ENCODE peak calls at places on chromosomes 3 and 15, in eight cellular contexts. I is memory B cell; S is Kasumi-1; Y is stimulated activated CD4-positive, alpha-beta T cell treated with anti-CD3 and anti-CD28 coated beads, Interleukin-12 subunit alpha, Interleukin-12 subunit beta, amount 100 ng/mL, for 48 hours; E is activated CD4-positive, alpha-beta T cell treated with anti-CD3 and anti-CD28 coated beads, Interleukin-2, amount 50 U/mL, for 4 hours; J is astrocyte of the spinal cord; K is GM04503; P is nephron progenitor cell. A is an unnamed sample.

GRCh38 chr3:194617827-194618226 is 15.4 kb downstream of the TMEM44 start:
- DNase-seq in I (no peak), S (no peak), Y (no peak), E (no peak), J (peak), K (no peak), P (no peak), A (no peak)

GRCh38 chr3:171833775-171834460 is 9.2 kb upstream of the TMEM212 start:
- DNase-seq in I (no peak), S (peak), Y (no peak), E (no peak), J (peak), K (no peak), P (no peak), A (peak)

GRCh38 chr15:100690786-100691160 is 88.4 kb downstream of the ASB7 start:
- DNase-seq in I (no peak), S (no peak), Y (no peak), E (no peak), J (no peak), K (no peak), P (no peak), A (no peak)

GRCh38 chr15:40343512-40343911 is 2.8 kb upstream of the CCDC9B start:
- DNase-seq in I (no peak), S (peak), Y (no peak), E (no peak), J (peak), K (peak), P (no peak), A (no peak)

GRCh38 chr15:38197553-38197952 is 55.1 kb upstream of the SPRED1 start:
- DNase-seq in I (no peak), S (no peak), Y (no peak), E (no peak), J (no peak), K (no peak), P (no peak), A (no peak)

GRCh38 chr3:129356756-129357425 is 71.5 kb downstream of the EFCAB12 start:
- DNase-seq in I (no peak), S (no peak), Y (no peak), E (no peak), J (no peak), K (no peak), P (no peak), A (no peak)

GRCh38 chr3:133882986-133883586 is 12.6 kb downstream of the RAB6B start:
- DNase-seq in I (no peak), S (no peak), Y (no peak), E (no peak), J (no peak), K (no peak), P (no peak), A (no peak)

GRCh38 chr15:45200001-45200798 is 12.4 kb upstream of the SHF start:
- DNase-seq in I (peak), S (peak), Y (peak), E (peak), J (peak), K (peak), P (peak), A (peak)

GRCh38 chr3:13015286-13016082 is 57.7 kb downstream of the IQSEC1 start:
- DNase-seq in I (peak), S (no peak), Y (peak), E (peak), J (no peak), K (no peak), P (no peak), A (no peak)

GRCh38 chr3:126952983-126953660 is 29.8 kb upstream of the PLXNA1 start:
- DNase-seq in I (no peak), S (no peak), Y (no peak), E (no peak), J (no peak), K (no peak), P (no peak), A (no peak)

GRCh38 chr3:58518304-58518789 is 18.6 kb downstream of the ACOX2 start:
- DNase-seq in I (no peak), S (no peak), Y (no peak), E (no peak), J (no peak), K (no peak), P (no peak), A (no peak)

GRCh38 chr3:138068579-138069174 is 46.7 kb downstream of the DZIP1L start:
- DNase-seq in I (peak), S (peak), Y (peak), E (peak), J (peak), K (no peak), P (peak), A (peak)

GRCh38 chr3:81592101-81592500 is 169.3 kb downstream of the GBE1 start:
- DNase-seq in I (no peak), S (no peak), Y (no peak), E (no peak), J (peak), K (no peak), P (no peak), A (no peak)

GRCh38 chr3:152219769-152220255 is 48.9 kb upstream of the MBNL1 start:
- DNase-seq in I (no peak), S (no peak), Y (no peak), E (no peak), J (no peak), K (no peak), P (no peak), A (no peak)

GRCh38 chr15:89899303-89899946 is 5.6 kb upstream of the AP3S2 start:
- DNase-seq in I (no peak), S (no peak), Y (no peak), E (no peak), J (no peak), K (no peak), P (no peak), A (no peak)

GRCh38 chr3:50392101-50392715 is 32.9 kb upstream of the TMEM115 start:
- DNase-seq in I (no peak), S (no peak), Y (no peak), E (no peak), J (no peak), K (no peak), P (no peak), A (no peak)

GRCh38 chr3:45553469-45553974 is 41.0 kb upstream of the LIMD1 start:
- DNase-seq in I (no peak), S (peak), Y (no peak), E (no peak), J (peak), K (no peak), P (no peak), A (peak)

GRCh38 chr3:171328419-171329082 is 131.7 kb downstream of the TNIK start:
- DNase-seq in I (no peak), S (peak), Y (peak), E (peak), J (no peak), K (no peak), P (no peak), A (no peak)

GRCh38 chr3:186035277-186035676 is 73.6 kb downstream of the ETV5 start:
- DNase-seq in I (no peak), S (peak), Y (no peak), E (no peak), J (no peak), K (no peak), P (no peak), A (no peak)

GRCh38 chr3:195754906-195755305 is 34.1 kb downstream of the MUC20 start:
- DNase-seq in I (no peak), S (no peak), Y (no peak), E (no peak), J (no peak), K (no peak), P (no peak), A (no peak)

GRCh38 chr3:101036676-101037075 is 43.5 kb upstream of the ABI3BP start:
- DNase-seq in I (no peak), S (no peak), Y (no peak), E (no peak), J (no peak), K (no peak), P (no peak), A (no peak)

GRCh38 chr15:84734794-84735479 is 13.5 kb upstream of the ZNF592 start:
- DNase-seq in I (peak), S (peak), Y (peak), E (peak), J (peak), K (no peak), P (peak), A (no peak)

GRCh38 chr3:169610888-169611291 is 52.6 kb downstream of the MECOM start:
- DNase-seq in I (no peak), S (no peak), Y (no peak), E (no peak), J (no peak), K (no peak), P (no peak), A (no peak)

GRCh38 chr3:132348531-132348930 is 31.3 kb downstream of the ACP3 start:
- DNase-seq in I (no peak), S (no peak), Y (no peak), E (no peak), J (no peak), K (no peak), P (no peak), A (no peak)

GRCh38 chr15:77411614-77411976 is 8.3 kb downstream of the PEAK1 start:
- DNase-seq in I (no peak), S (no peak), Y (no peak), E (no peak), J (no peak), K (no peak), P (no peak), A (no peak)

GRCh38 chr15:72749700-72750099 is 33.9 kb downstream of the ADPGK start:
- DNase-seq in I (no peak), S (no peak), Y (no peak), E (no peak), J (no peak), K (no peak), P (no peak), A (no peak)

GRCh38 chr15:80633235-80633634 is 61.9 kb upstream of the ABHD17C start:
- DNase-seq in I (no peak), S (no peak), Y (no peak), E (no peak), J (no peak), K (no peak), P (no peak), A (no peak)

GRCh38 chr15:78061963-78062427 is 15.5 kb downstream of the TBC1D2B start:
- DNase-seq in I (no peak), S (peak), Y (no peak), E (no peak), J (peak), K (no peak), P (no peak), A (no peak)

A was measured in NCI-H1694.